ENCODE peak calls at places on chromosomes 5 and 9, in six cellular contexts. F is RWPE1, N is brain microvascular endothelial cell, E is fibroblast of the aortic adventitia, J is keratinocyte, B is WERI-Rb-1. Y is an unnamed sample.

GRCh38 chr5:172336666-172337310 is 53.2 kb upstream of the UBTD2 start:
- DNase-seq in F (no peak), N (no peak), E (no peak), J (no peak), B (no peak), Y (no peak)

GRCh38 chr5:135887447-135887864 is 8.2 kb downstream of the IL9 start:
- DNase-seq in F (peak), N (peak), E (peak), J (no peak), B (peak), Y (peak)

GRCh38 chr9:22158983-22159382 is 149.9 kb upstream of the CDKN2B start:
- DNase-seq in F (peak), N (peak), E (peak), J (no peak), B (no peak), Y (peak)

GRCh38 chr9:76703270-76703669 is 61.0 kb upstream of the PCA3 start:
- DNase-seq in F (no peak), N (no peak), E (no peak), J (no peak), B (no peak), Y (no peak)

GRCh38 chr5:26245327-26245726 is 793.1 kb downstream of the CDH9 start:
- DNase-seq in F (no peak), N (no peak), E (no peak), J (no peak), B (no peak), Y (no peak)

GRCh38 chr5:19676895-19677294 is 311.1 kb downstream of the CDH18 start:
- DNase-seq in F (no peak), N (no peak), E (peak), J (no peak), B (no peak), Y (peak)

GRCh38 chr9:34589656-34590375 is at the start of gene CNTFR:
- DNase-seq in F (no peak), N (no peak), E (no peak), J (no peak), B (peak), Y (no peak)

GRCh38 chr5:158751961-158752655 is 347.6 kb downstream of the EBF1 start:
- DNase-seq in F (no peak), N (no peak), E (no peak), J (no peak), B (no peak), Y (no peak)

GRCh38 chr5:170791325-170791954 is 7.9 kb downstream of the GABRP start:
- DNase-seq in F (peak), N (peak), E (peak), J (no peak), B (peak), Y (peak)

GRCh38 chr5:198941-199820 is 7.9 kb downstream of the LRRC14B start:
- DNase-seq in F (no peak), N (no peak), E (no peak), J (no peak), B (no peak), Y (no peak)

GRCh38 chr5:163369986-163370385 is 67.4 kb upstream of the CCNG1 start:
- DNase-seq in F (no peak), N (no peak), E (no peak), J (no peak), B (no peak), Y (no peak)

GRCh38 chr9:5536684-5537083 is 26.4 kb downstream of the PDCD1LG2 start:
- DNase-seq in F (no peak), N (no peak), E (no peak), J (no peak), B (no peak), Y (no peak)

GRCh38 chr5:106412606-106413005 is 1258.1 kb downstream of the EFNA5 start:
- DNase-seq in F (no peak), N (no peak), E (no peak), J (no peak), B (no peak), Y (no peak)

GRCh38 chr9:123102380-123103113 is 69.1 kb downstream of the GPR21 start:
- DNase-seq in F (no peak), N (peak), E (no peak), J (no peak), B (no peak), Y (peak)

GRCh38 chr5:103259705-103260355 is 1.3 kb downstream of the MACIR start:
- DNase-seq in F (peak), N (peak), E (peak), J (no peak), B (no peak), Y (peak)

GRCh38 chr9:132494857-132495256 is 84.8 kb downstream of the CFAP77 start:
- DNase-seq in F (no peak), N (no peak), E (no peak), J (no peak), B (no peak), Y (no peak)

GRCh38 chr5:176818391-176819098 is 8.2 kb downstream of the UNC5A start:
- DNase-seq in F (no peak), N (no peak), E (no peak), J (no peak), B (no peak), Y (no peak)

GRCh38 chr5:5141625-5142527 is 1.7 kb downstream of the ADAMTS16 start:
- DNase-seq in F (peak), N (peak), E (peak), J (no peak), B (peak), Y (peak)

GRCh38 chr9:112069318-112070169 is 105.6 kb downstream of the SUSD1 start:
- DNase-seq in F (no peak), N (no peak), E (no peak), J (no peak), B (no peak), Y (no peak)

GRCh38 chr5:39262981-39263380 is 43.6 kb upstream of the FYB1 start:
- DNase-seq in F (no peak), N (no peak), E (no peak), J (no peak), B (no peak), Y (no peak)

GRCh38 chr5:123059455-123059854 is 22.9 kb upstream of the PPIC start:
- DNase-seq in F (no peak), N (no peak), E (no peak), J (no peak), B (no peak), Y (no peak)

GRCh38 chr5:167783145-167783817 is 508.2 kb upstream of the WWC1 start:
- DNase-seq in F (no peak), N (no peak), E (peak), J (no peak), B (no peak), Y (peak)

GRCh38 chr9:14347408-14348224 is 33.7 kb upstream of the NFIB start:
- DNase-seq in F (peak), N (peak), E (peak), J (no peak), B (no peak), Y (peak)

GRCh38 chr9:87725356-87725899 is 491 bp upstream of the CTSL start:
- DNase-seq in F (no peak), N (peak), E (no peak), J (no peak), B (no peak), Y (peak)

GRCh38 chr5:128631771-128632170 is 93.7 kb upstream of the FBN2 start:
- DNase-seq in F (no peak), N (no peak), E (no peak), J (no peak), B (no peak), Y (no peak)

GRCh38 chr5:14351845-14352712 is 208.9 kb downstream of the TRIO start:
- DNase-seq in F (peak), N (peak), E (peak), J (no peak), B (peak), Y (peak)

GRCh38 chr5:15002183-15002582 is 130.6 kb upstream of the ANKH start:
- DNase-seq in F (no peak), N (no peak), E (no peak), J (no peak), B (no peak), Y (no peak)

GRCh38 chr5:127229185-127229889 is 61.3 kb upstream of the MEGF10 start:
- DNase-seq in F (peak), N (no peak), E (peak), J (no peak), B (no peak), Y (peak)
- TF ChIP-seq CTCF in F (no peak), N (peak), E (peak), J (no peak), B (no peak), Y (peak)

DNA sequence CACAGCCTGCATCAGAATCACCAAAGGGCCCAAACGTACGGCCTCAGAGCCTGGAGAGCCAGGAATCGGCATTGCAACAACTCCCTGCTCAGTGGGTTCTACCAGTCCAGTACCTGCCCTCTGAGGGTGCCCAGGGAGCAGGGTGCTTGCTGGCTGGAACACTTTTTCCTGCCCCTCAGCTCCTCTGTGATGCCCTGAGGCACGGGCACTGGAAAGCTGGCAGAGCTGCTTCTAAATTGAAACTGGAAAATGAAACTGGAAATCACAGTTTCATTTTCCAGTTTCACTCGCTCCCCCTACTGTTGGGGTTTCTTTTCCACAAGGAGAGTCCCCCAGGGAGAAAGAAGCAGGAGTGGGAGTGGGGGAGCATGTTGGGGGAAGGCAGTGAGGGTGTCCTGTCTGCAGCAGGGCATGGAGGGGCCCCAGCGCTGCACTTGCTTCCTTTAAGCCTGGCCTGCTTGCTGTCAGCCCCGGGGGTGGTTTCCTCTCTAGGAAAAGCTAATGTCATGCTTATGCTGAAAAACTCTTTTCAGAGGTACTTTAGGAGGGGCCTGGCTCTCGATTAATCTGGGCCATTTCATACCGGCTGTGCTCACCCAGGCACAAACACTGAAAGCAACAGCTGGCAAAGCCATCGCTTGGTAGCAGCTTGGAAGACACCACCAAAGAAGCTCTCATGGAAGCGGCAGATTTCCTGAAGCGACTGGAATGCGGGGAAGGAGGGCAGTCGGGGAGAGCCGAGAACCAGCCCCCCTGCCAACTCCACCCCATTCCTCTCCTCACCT is 26.2 kb downstream of the IRF1 start:
- DNase-seq in F (no peak), N (no peak), E (no peak), J (no peak), B (peak), Y (no peak)
- TF ChIP-seq CTCF in F (peak), N (peak), E (no peak), J (no peak), B (peak), Y (peak)

GRCh38 chr9:6581266-6581665 is 64.3 kb downstream of the GLDC start:
- DNase-seq in F (no peak), N (no peak), E (no peak), J (no peak), B (no peak), Y (no peak)

GRCh38 chr9:6590772-6591384 is 54.7 kb downstream of the GLDC start:
- DNase-seq in F (no peak), N (no peak), E (no peak), J (no peak), B (no peak), Y (no peak)

GRCh38 chr9:6590329-6590728 is 55.2 kb downstream of the GLDC start:
- DNase-seq in F (no peak), N (no peak), E (no peak), J (no peak), B (no peak), Y (no peak)

GRCh38 chr9:6584881-6585597 is 60.5 kb downstream of the GLDC start:
- DNase-seq in F (no peak), N (no peak), E (peak), J (no peak), B (no peak), Y (peak)
- TF ChIP-seq CTCF in F (peak), N (peak), E (peak), J (no peak), B (peak), Y (no peak)

DNA sequence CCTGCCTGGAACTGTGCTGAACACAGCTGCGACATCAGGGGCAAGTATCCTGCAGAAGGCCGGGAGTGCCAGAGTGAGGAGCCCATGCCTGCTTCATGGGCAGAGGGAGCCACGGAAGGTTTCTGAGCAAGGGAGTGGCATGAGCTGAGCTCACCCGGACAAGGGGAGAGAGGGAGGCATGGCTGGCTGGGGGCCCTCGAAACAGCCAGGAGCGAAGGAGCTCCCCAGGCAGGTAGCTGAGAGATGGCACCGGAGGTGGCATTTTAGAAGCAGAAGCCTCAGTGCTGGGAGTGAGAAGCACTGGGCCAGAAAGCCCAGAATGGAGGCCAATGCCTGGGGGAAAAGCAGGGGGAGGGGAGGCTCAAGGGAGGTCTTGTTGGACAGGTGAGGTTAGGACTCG is 56.9 kb upstream of the SARDH start:
- DNase-seq in F (no peak), N (no peak), E (no peak), J (no peak), B (no peak), Y (no peak)
- TF ChIP-seq CTCF in F (no peak), N (no peak), E (no peak), J (no peak), B (no peak), Y (no peak)

DNA sequence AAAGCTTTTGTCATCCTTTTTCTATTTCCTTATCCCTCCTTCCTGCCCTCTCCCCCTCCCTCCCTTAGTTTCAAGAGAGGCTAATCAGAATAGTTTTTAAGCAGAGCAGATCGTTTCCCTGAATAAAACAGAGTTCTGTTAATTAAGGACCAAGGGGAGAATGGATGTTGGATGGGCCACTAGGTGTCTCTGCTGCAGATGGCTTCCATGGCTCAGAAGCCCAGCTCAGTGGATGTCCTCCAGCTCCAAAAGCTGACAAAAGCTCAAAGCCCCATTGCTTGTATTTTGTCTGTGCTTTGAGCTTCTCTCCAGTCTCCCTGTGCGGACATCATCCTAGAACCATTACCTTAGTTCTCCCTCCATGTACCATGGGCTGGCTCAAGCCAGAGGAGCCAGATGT is 21.0 kb upstream of the NPR3 start:
- DNase-seq in F (no peak), N (no peak), E (no peak), J (no peak), B (no peak), Y (peak)
- TF ChIP-seq CTCF in F (no peak), N (peak), E (peak), J (peak), B (peak), Y (peak)

Y was measured in fibroblast of lung.